ENCODE peak calls at places on chromosome 13, in six cellular contexts. Y is CD4-positive, alpha-beta T cell; J is lower lobe of right lung; I is heart left ventricle; T is endodermal cell; O is CD8-positive, alpha-beta T cell. N is an unnamed sample.

GRCh38 chr13:40189426-40189825 is 477.0 kb downstream of the FOXO1 start:
- DNase-seq in Y (no peak), J (no peak), I (no peak), T (no peak), O (peak; percentile 42), N (no peak)

GRCh38 chr13:44868397-44868796 is 120.9 kb downstream of the NUFIP1 start:
- DNase-seq in Y (no peak), J (no peak), I (no peak), T (no peak), O (no peak), N (no peak)

GRCh38 chr13:98175823-98176222 is 1.2 kb downstream of the RNF113B start:
- DNase-seq in Y (no peak), J (no peak), I (no peak), T (no peak), O (no peak), N (no peak)

GRCh38 chr13:43357435-43358065 is 334.2 kb downstream of the DNAJC15 start:
- DNase-seq in Y (no peak), J (no peak), I (peak; percentile 57), T (no peak), O (no peak), N (no peak)

GRCh38 chr13:33186851-33187250 is 98.7 kb downstream of the STARD13 start:
- DNase-seq in Y (no peak), J (no peak), I (no peak), T (peak; percentile 47), O (no peak), N (no peak)

GRCh38 chr13:29799041-29799440 is 51.4 kb downstream of the UBL3 start:
- DNase-seq in Y (no peak), J (no peak), I (no peak), T (no peak), O (no peak), N (no peak)

GRCh38 chr13:106112191-106112590 is 423.3 kb downstream of the EFNB2 start:
- DNase-seq in Y (no peak), J (no peak), I (no peak), T (no peak), O (no peak), N (no peak)

GRCh38 chr13:50123515-50123861 is 108.2 kb downstream of the KCNRG start:
- DNase-seq in Y (no peak), J (no peak), I (no peak), T (no peak), O (no peak), N (no peak)

GRCh38 chr13:43977911-43978310 is 98.2 kb downstream of the LACC1 start:
- DNase-seq in Y (no peak), J (no peak), I (no peak), T (no peak), O (no peak), N (no peak)

GRCh38 chr13:114231886-114232285 is 2.8 kb upstream of the CDC16 start:
- DNase-seq in Y (no peak), J (no peak), I (no peak), T (no peak), O (no peak), N (no peak)

GRCh38 chr13:45851171-45851889 is at the start of gene SIAH3:
- DNase-seq in Y (peak; percentile 14), J (no peak), I (no peak), T (peak; percentile 74), O (peak; percentile 31), N (no peak)

GRCh38 chr13:93915269-93915809 is 564.1 kb downstream of the DCT start:
- DNase-seq in Y (no peak), J (no peak), I (no peak), T (no peak), O (no peak), N (no peak)

GRCh38 chr13:18949970-18950369 is 231.7 kb downstream of the TUBA3C start:
- DNase-seq in Y (no peak), J (no peak), I (no peak), T (no peak), O (no peak), N (no peak)

GRCh38 chr13:37109080-37109678 is 3.7 kb upstream of the CSNK1A1L start:
- DNase-seq in Y (no peak), J (no peak), I (no peak), T (no peak), O (no peak), N (no peak)

GRCh38 chr13:25733061-25733491 is 318.7 kb downstream of the SHISA2 start:
- DNase-seq in Y (no peak), J (no peak), I (no peak), T (no peak), O (no peak), N (no peak)

GRCh38 chr13:77492982-77493381 is 42.5 kb upstream of the SCEL start:
- DNase-seq in Y (no peak), J (no peak), I (no peak), T (no peak), O (no peak), N (no peak)

GRCh38 chr13:100980171-100980570 is 305.6 kb upstream of the TMTC4 start:
- DNase-seq in Y (no peak), J (no peak), I (no peak), T (no peak), O (no peak), N (no peak)

GRCh38 chr13:110617326-110618072 is 2.2 kb downstream of the NAXD start:
- DNase-seq in Y (no peak), J (no peak), I (no peak), T (no peak), O (no peak), N (no peak)

GRCh38 chr13:110615005-110615321 is 382 bp upstream of the NAXD start:
- DNase-seq in Y (no peak), J (no peak), I (no peak), T (no peak), O (no peak), N (peak; percentile 59)

GRCh38 chr13:110618167-110618566 is 2.8 kb downstream of the NAXD start:
- DNase-seq in Y (no peak), J (no peak), I (no peak), T (no peak), O (no peak), N (no peak)

GRCh38 chr13:110615322-110616102 is at the start of gene NAXD:
- DNase-seq in Y (peak; percentile 65), J (peak; percentile 97), I (peak; percentile 95), T (peak; percentile 98), O (peak; percentile 82), N (peak; percentile 95)

DNA sequence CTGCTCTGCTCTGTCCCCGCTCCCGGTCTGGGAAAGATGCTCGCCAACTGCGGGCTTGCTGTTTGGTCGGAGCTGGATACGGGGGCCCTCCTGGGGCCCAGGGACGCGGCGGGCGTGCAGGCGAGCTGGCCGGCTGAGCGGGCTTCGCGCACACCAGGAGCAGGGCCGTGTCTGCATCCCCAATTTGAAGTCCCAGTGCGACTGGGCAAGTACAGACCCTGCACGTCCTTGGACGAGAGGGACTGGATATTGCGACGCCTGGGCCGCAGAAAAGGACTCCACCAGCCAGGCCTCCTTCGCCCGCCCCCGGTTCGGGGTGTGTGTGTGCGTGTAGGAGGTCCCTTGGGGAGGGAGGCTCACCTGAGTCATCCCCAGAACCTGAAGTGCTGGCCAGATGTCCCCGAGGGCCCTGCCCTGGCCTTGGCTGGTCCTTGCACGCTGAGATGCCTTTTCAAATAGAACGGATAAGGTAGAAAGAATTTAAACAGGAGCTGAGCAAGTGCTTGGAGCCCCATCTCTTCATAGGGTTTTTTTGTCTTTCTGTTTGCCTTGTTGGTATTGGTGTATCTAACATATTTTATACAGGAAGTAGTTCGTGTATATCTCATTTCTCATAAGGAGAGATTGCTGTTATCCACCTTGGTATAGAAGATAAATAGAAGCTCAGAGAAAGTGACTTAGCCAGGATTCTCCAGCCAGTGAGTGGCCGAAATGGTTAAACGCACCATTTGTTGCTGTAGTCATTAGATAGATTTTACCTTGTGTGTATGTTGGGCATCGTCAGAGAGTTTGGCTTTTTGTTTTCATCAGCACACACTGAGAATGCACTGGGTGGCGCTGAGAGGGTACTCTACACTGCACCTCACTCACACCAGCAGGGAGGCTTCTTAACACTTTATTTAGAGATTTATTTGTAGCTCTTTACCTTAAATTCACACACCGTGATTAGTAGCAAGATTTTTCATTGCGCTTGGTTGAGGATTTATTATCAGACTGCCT is 1.1 kb downstream of the NAXD start:
- DNase-seq in Y (peak; percentile 16), J (no peak), I (no peak), T (peak; percentile 69), O (peak; percentile 29), N (peak; percentile 48)
- H3K9me3 ChIP-seq in Y (no peaks in the 10 kb centered on the region), J (no peaks in the 10 kb centered on the region), I (no peaks in the 10 kb centered on the region), T (peaks cover 4% of the 10 kb centered on the region), O (no peaks in the 10 kb centered on the region), N (no peaks in the 10 kb centered on the region)

DNA sequence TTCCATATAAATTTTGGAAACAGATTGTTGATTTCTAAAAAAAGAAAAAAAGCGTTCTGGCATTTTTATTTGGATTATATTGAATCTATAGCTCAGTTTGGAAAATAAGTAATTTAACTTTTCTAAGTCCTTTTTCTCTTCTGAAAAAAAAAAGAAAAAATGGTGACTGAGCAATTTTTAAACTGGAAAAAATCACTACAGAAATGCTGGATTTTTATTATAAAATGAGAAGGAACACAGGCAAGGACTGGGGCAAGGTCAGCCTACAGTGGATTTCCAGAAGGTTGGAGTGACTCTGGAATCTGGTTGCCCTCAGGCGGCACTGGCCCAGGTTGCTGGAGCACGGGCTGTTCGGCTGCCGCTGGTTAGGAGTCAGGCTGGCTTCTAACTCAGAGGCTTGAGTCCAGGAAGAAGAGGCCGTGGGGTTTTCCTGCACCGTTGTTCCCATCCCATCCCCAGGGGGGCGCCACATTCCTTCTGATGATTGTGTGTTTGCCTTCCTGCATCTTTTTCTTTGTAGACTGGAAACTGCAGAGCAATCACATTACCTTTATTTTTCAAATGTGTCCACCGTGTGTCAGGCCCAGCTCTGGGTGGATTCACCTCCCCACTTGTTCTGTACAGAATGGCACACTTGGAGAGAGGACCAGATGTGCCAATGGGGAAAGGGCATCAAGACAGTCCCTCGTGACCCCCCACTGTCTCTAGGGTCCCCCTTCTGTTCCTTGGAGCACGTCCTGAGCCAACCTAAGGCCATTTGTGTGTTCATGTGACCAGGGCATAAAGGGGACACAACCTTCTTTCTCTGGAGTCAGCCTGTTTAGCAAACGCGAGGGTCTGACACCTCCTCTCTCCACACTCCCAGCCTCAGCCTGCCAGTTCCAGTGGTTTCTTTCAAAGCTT is 44.5 kb upstream of the GTF3A start:
- DNase-seq in Y (peak; percentile 47), J (no peak), I (peak; percentile 41), T (peak; percentile 96), O (peak; percentile 48), N (no peak)
- TF ChIP-seq CTCF in Y (peak; percentile 56), J (peak; percentile 48), I (peak; percentile 52), T (peak; percentile 96), O (peak; percentile 43), N (peak; percentile 47)

GRCh38 chr13:21894091-21894490 is 223.2 kb downstream of the FGF9 start:
- DNase-seq in Y (no peak), J (no peak), I (no peak), T (no peak), O (no peak), N (no peak)
- H3K9me3 ChIP-seq in Y (no peaks in the 10 kb centered on the region), J (no peaks in the 10 kb centered on the region), I (no peaks in the 10 kb centered on the region), T (no peaks in the 10 kb centered on the region), O (no peaks in the 10 kb centered on the region), N (no peaks in the 10 kb centered on the region)

GRCh38 chr13:76017861-76018556 is 381.9 kb downstream of the LMO7 start:
- DNase-seq in Y (no peak), J (no peak), I (no peak), T (no peak), O (no peak), N (no peak)

GRCh38 chr13:76020421-76020955 is 384.4 kb downstream of the LMO7 start:
- DNase-seq in Y (no peak), J (no peak), I (no peak), T (no peak), O (no peak), N (no peak)

GRCh38 chr13:76014618-76015315 is 378.6 kb downstream of the LMO7 start:
- DNase-seq in Y (no peak), J (no peak), I (no peak), T (no peak), O (no peak), N (no peak)

GRCh38 chr13:76019421-76020044 is 383.4 kb downstream of the LMO7 start:
- DNase-seq in Y (no peak), J (peak; percentile 39), I (no peak), T (peak; percentile 91), O (no peak), N (no peak)

GRCh38 chr13:76016799-76017198 is 380.7 kb downstream of the LMO7 start:
- DNase-seq in Y (no peak), J (peak; percentile 16), I (no peak), T (peak; percentile 87), O (no peak), N (no peak)
- TF ChIP-seq CTCF in Y (no peak), J (peak; percentile 36), I (peak; percentile 33), T (peak; percentile 81), O (peak; percentile 26), N (peak; percentile 11)